ENCODE peak calls at places on chromosomes 3 and 15, in six cellular contexts. M is psoas muscle; X is T-helper 17 cell; A is stimulated activated CD4-positive, alpha-beta T cell treated with anti-CD3 and anti-CD28 coated beads, Interleukin-2, amount 100 ng/mL, for 4 hours; V is left cardiac atrium; Q is anterior cingulate cortex. S is an unnamed sample.

GRCh38 chr3:43161684-43162512 is 56.0 kb upstream of the POMGNT2 start:
- DNase-seq in V (no peak), Q (no peak), X (no peak), M (no peak), A (no peak), S (no peak)

GRCh38 chr15:50187997-50188396 is 6.0 kb downstream of the SLC27A2 start:
- DNase-seq in A (no peak), V (no peak), M (no peak), X (no peak), Q (no peak), S (no peak)

GRCh38 chr3:184556502-184557347 is 4.9 kb upstream of the EPHB3 start:
- DNase-seq in M (no peak), Q (no peak), V (no peak), X (no peak), A (no peak), S (no peak)

GRCh38 chr3:10561942-10562565 is 56.7 kb upstream of the ATP2B2 start:
- DNase-seq in V (peak), M (no peak), X (no peak), A (no peak), Q (no peak), S (peak)

GRCh38 chr3:151219056-151219455 is 16.0 kb upstream of the GPR171 start:
- DNase-seq in V (no peak), Q (no peak), X (no peak), A (no peak), M (no peak), S (no peak)

GRCh38 chr15:58167095-58167591 is 29.0 kb downstream of the AQP9 start:
- DNase-seq in X (no peak), V (no peak), M (no peak), Q (no peak), A (no peak), S (no peak)

GRCh38 chr3:185733980-185734724 is 90.7 kb downstream of the IGF2BP2 start:
- DNase-seq in A (no peak), Q (no peak), V (no peak), M (no peak), X (no peak), S (no peak)

GRCh38 chr3:72372161-72372560 is 476.1 kb downstream of the SHQ1 start:
- DNase-seq in Q (no peak), A (no peak), M (no peak), X (no peak), V (no peak), S (no peak)

GRCh38 chr3:1766384-1766783 is 332.3 kb upstream of the CNTN4 start:
- DNase-seq in Q (no peak), A (no peak), V (no peak), M (no peak), X (no peak), S (no peak)

GRCh38 chr3:143332046-143332445 is 212.5 kb downstream of the CHST2 start:
- DNase-seq in X (no peak), A (no peak), Q (no peak), V (no peak), M (no peak), S (no peak)

GRCh38 chr3:42855219-42855546 is 20.5 kb downstream of the CYP8B1 start:
- DNase-seq in A (no peak), X (no peak), V (no peak), Q (no peak), M (no peak), S (no peak)

GRCh38 chr3:14286887-14287496 is 108.4 kb downstream of the LSM3 start:
- DNase-seq in X (no peak), M (no peak), V (no peak), A (no peak), Q (no peak), S (no peak)

GRCh38 chr3:190432216-190432615 is 17.5 kb downstream of the TMEM207 start:
- DNase-seq in X (no peak), A (no peak), M (no peak), Q (no peak), V (no peak), S (no peak)